ENCODE peak calls at places on chromosomes 13 and 19, in five cellular contexts. Y is mesendoderm, F is H1, C is H9, U is mesenchymal stem cell. E is an unnamed sample.

GRCh38 chr13:83286737-83287136 is 595.5 kb downstream of the SLITRK1 start:
- DNase-seq in C (no peak), F (no peak), U (no peak), Y (no peak), E (no peak)

GRCh38 chr13:84528408-84529055 is 646.3 kb upstream of the SLITRK1 start:
- DNase-seq in C (no peak), F (no peak), Y (no peak), U (no peak), E (no peak)

GRCh38 chr13:96020155-96020575 is 33.0 kb downstream of the UGGT2 start:
- DNase-seq in C (peak), F (no peak), U (peak), Y (peak), E (peak)

GRCh38 chr13:21218351-21219043 is 42.0 kb downstream of the MRPL57 start:
- DNase-seq in U (no peak), C (no peak), F (no peak), Y (no peak), E (no peak)

GRCh38 chr13:30692108-30692507 is 43.2 kb upstream of the ALOX5AP start:
- DNase-seq in Y (no peak), U (no peak), F (no peak), C (no peak), E (no peak)

GRCh38 chr19:45484273-45484945 is 12.4 kb downstream of the RTN2 start:
- DNase-seq in Y (no peak), U (peak), F (no peak), C (no peak), E (no peak)

GRCh38 chr13:92530364-92530763 is 696.2 kb upstream of the GPC6 start:
- DNase-seq in Y (no peak), F (no peak), C (no peak), U (no peak), E (no peak)

GRCh38 chr13:43663474-43664090 is 123.2 kb downstream of the ENOX1 start:
- DNase-seq in C (no peak), U (no peak), F (no peak), Y (no peak), E (no peak)

DNA sequence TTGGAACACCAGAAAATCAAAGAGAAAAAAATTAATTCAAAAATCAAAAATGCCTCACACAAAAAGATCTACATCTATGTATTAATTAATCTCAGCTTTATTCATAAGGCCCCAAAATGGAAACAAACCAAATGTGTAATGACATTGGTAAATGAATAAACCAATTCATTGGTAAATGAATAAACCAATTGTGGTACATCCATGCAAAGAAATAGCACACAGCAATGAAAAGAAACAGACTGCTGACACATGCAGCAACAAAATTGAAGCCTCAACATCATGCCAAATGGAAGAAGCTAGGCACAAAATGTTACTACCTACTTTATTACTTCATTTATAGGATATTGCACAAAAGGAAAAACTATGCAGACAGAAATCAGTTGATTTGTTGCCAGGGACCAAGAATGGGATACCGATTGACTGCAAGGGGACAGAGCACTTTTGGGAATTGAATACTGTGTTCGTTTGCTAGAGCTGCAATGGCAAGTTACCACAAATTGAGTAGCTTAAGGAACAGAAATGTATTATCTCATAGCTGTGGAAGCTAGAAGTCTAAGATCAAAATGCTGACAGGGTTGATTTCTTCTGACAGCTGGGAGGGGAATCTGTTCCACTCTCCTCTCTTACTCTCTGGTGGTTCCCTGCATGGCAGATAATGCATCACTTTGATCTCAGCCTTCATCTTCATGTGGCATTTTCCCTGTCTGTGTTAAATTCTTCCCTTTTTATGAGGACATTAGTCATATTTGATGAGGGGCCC is 252.8 kb downstream of the RFC3 start:
- DNase-seq in C (no peak), U (no peak), F (no peak), Y (no peak), E (no peak)
- H2BK120ac ChIP-seq in C (no peak), U (no peak), F (no peak), Y (no peak), E (no peak)

GRCh38 chr19:6204212-6204611 is 68.7 kb downstream of the ACSBG2 start:
- DNase-seq in U (peak), C (no peak), F (no peak), Y (no peak), E (no peak)
- H2BK120ac ChIP-seq in U (peak), C (no peak), F (no peak), Y (no peak), E (no peak)

GRCh38 chr19:46975918-46976782 is 43.5 kb upstream of the NPAS1 start:
- DNase-seq in Y (peak), U (peak), C (peak), F (peak), E (peak)
- H2BK120ac ChIP-seq in Y (peak), U (peak), C (no peak), F (no peak), E (peak)

GRCh38 chr19:49933643-49934042 is 4.3 kb upstream of the NUP62 start:
- DNase-seq in U (no peak), C (no peak), F (no peak), Y (no peak), E (no peak)

GRCh38 chr19:49936549-49936948 is 7.2 kb upstream of the NUP62 start:
- DNase-seq in C (no peak), Y (no peak), F (no peak), U (no peak), E (no peak)

GRCh38 chr19:49939721-49940481 is 10.6 kb upstream of the NUP62 start:
- DNase-seq in C (no peak), Y (no peak), U (no peak), F (no peak), E (no peak)

GRCh38 chr19:49940482-49940791 is 11.1 kb upstream of the NUP62 start:
- DNase-seq in Y (no peak), U (no peak), C (no peak), F (no peak), E (no peak)

GRCh38 chr19:49938662-49939061 is 9.4 kb upstream of the NUP62 start:
- DNase-seq in F (no peak), C (no peak), U (no peak), Y (no peak), E (no peak)
- H2BK120ac ChIP-seq in F (no peak), C (no peak), U (no peak), Y (no peak), E (no peak)

GRCh38 chr19:20422616-20423205 is 142.9 kb downstream of the ZNF737 start:
- DNase-seq in U (peak), Y (peak), F (no peak), C (no peak), E (peak)

GRCh38 chr19:20423381-20424207 is 142.0 kb downstream of the ZNF737 start:
- DNase-seq in C (peak), F (peak), Y (peak), U (peak), E (peak)

GRCh38 chr19:20422216-20422615 is 143.4 kb downstream of the ZNF737 start:
- DNase-seq in Y (peak), U (no peak), F (no peak), C (no peak), E (peak)
- H2BK120ac ChIP-seq in Y (no peak), U (no peak), F (no peak), C (no peak), E (no peak)

GRCh38 chr13:52414963-52415362 is 9.0 kb upstream of the THSD1 start:
- DNase-seq in F (no peak), U (peak), C (no peak), Y (no peak), E (no peak)
- H2BK120ac ChIP-seq in F (no peak), U (no peak), C (no peak), Y (no peak), E (no peak)

E was measured in neuronal stem cell.